ENCODE peak calls at places on chromosomes 12 and 14, in five cellular contexts. B is HT-29, R is ovary, Q is right lobe of liver, P is GM04504. U is an unnamed sample.

GRCh38 chr12:87444039-87444438 is 585.2 kb downstream of the C12orf50 start:
- DNase-seq in B (peak; percentile 14), R (no peak), Q (no peak), P (no peak), U (no peak)

GRCh38 chr12:95815635-95816212 is 25.2 kb upstream of the NTN4 start:
- DNase-seq in B (peak; percentile 66), R (no peak), Q (no peak), P (no peak), U (no peak)

GRCh38 chr14:22898302-22898894 is 15.4 kb downstream of the REM2 start:
- DNase-seq in B (no peak), R (no peak), Q (no peak), P (peak; percentile 62), U (no peak)

GRCh38 chr12:70661762-70662161 is 24.5 kb upstream of the PTPRB start:
- DNase-seq in B (no peak), R (no peak), Q (no peak), P (peak; percentile 74), U (no peak)

GRCh38 chr12:64739778-64740177 is 19.4 kb downstream of the GNS start:
- DNase-seq in B (no peak), R (no peak), Q (no peak), P (no peak), U (no peak)

GRCh38 chr14:68598621-68599447 is 194.0 kb downstream of the ZFP36L1 start:
- DNase-seq in B (peak; percentile 85), R (peak; percentile 56), Q (peak; percentile 75), P (no peak), U (peak; percentile 94)

GRCh38 chr14:94761348-94761998 is 8.4 kb downstream of the GSC start:
- DNase-seq in B (no peak), R (no peak), Q (no peak), P (no peak), U (no peak)

GRCh38 chr12:62971769-62972525 is 37.0 kb upstream of the PPM1H start:
- DNase-seq in B (no peak), R (no peak), Q (no peak), P (no peak), U (no peak)

GRCh38 chr12:40469736-40470135 is 222.5 kb upstream of the CNTN1 start:
- DNase-seq in B (no peak), R (no peak), Q (no peak), P (no peak), U (no peak)

GRCh38 chr12:18421840-18422239 is 160.5 kb downstream of the PIK3C2G start:
- DNase-seq in B (no peak), R (no peak), Q (no peak), P (no peak), U (no peak)

GRCh38 chr14:102418169-102418852 is 55.6 kb downstream of the TECPR2 start:
- DNase-seq in B (no peak), R (no peak), Q (no peak), P (no peak), U (no peak)

GRCh38 chr12:1812650-1813302 is 7.6 kb upstream of the LRTM2 start:
- DNase-seq in B (no peak), R (no peak), Q (no peak), P (no peak), U (no peak)

GRCh38 chr12:46965137-46965536 is 114.3 kb upstream of the PCED1B start:
- DNase-seq in B (no peak), R (no peak), Q (no peak), P (no peak), U (no peak)

GRCh38 chr12:94560416-94561221 is 89.7 kb downstream of the TMCC3 start:
- DNase-seq in B (no peak), R (peak; percentile 42), Q (no peak), P (no peak), U (no peak)

GRCh38 chr12:49922349-49923034 is 18.8 kb upstream of the FAIM2 start:
- DNase-seq in B (no peak), R (peak; percentile 68), Q (no peak), P (no peak), U (no peak)

U was measured in smooth muscle cell of the brain vasculature.